ENCODE peak calls at places on chromosomes 13 and 19, in seven cellular contexts. One of them, this sample, is unnamed.

GRCh38 chr19:13208131-13208963 is 58.1 kb downstream of the IER2 start:
- DNase-seq in MM.1S: peak
- DNase-seq in IMR-90: peak
- DNase-seq in mammary epithelial cell: no peak
- DNase-seq in fibroblast of lung: peak
- DNase-seq in HCT116: no peak
- DNase-seq in neuronal stem cell: no peak
- DNase-seq in this sample: no peak

GRCh38 chr19:43699506-43700367 is 16.1 kb upstream of the IRGC start:
- DNase-seq in MM.1S: no peak
- DNase-seq in IMR-90: peak
- DNase-seq in mammary epithelial cell: no peak
- DNase-seq in fibroblast of lung: peak
- DNase-seq in HCT116: no peak
- DNase-seq in neuronal stem cell: peak
- DNase-seq in this sample: no peak

GRCh38 chr13:25171517-25172302 is at the start of gene AMER2:
- DNase-seq in MM.1S: no peak
- DNase-seq in IMR-90: no peak
- DNase-seq in mammary epithelial cell: no peak
- DNase-seq in fibroblast of lung: peak
- DNase-seq in HCT116: no peak
- DNase-seq in neuronal stem cell: peak
- DNase-seq in this sample: no peak

GRCh38 chr13:51230473-51231105 is 8.4 kb downstream of the FAM124A start:
- DNase-seq in MM.1S: no peak
- DNase-seq in IMR-90: peak
- DNase-seq in mammary epithelial cell: no peak
- DNase-seq in fibroblast of lung: peak
- DNase-seq in HCT116: no peak
- DNase-seq in neuronal stem cell: no peak
- DNase-seq in this sample: no peak

GRCh38 chr13:20709369-20709768 is 5.9 kb downstream of the IL17D start:
- DNase-seq in MM.1S: no peak
- DNase-seq in IMR-90: no peak
- DNase-seq in mammary epithelial cell: no peak
- DNase-seq in fibroblast of lung: no peak
- DNase-seq in HCT116: no peak
- DNase-seq in neuronal stem cell: no peak
- DNase-seq in this sample: no peak

GRCh38 chr13:43261018-43261417 is 237.6 kb downstream of the DNAJC15 start:
- DNase-seq in MM.1S: no peak
- DNase-seq in IMR-90: peak
- DNase-seq in mammary epithelial cell: peak
- DNase-seq in fibroblast of lung: peak
- DNase-seq in HCT116: no peak
- DNase-seq in neuronal stem cell: no peak
- DNase-seq in this sample: no peak

GRCh38 chr13:85661639-85662038 is 137.6 kb downstream of the SLITRK6 start:
- DNase-seq in MM.1S: no peak
- DNase-seq in IMR-90: no peak
- DNase-seq in mammary epithelial cell: no peak
- DNase-seq in fibroblast of lung: no peak
- DNase-seq in HCT116: no peak
- DNase-seq in neuronal stem cell: no peak
- DNase-seq in this sample: no peak

GRCh38 chr13:112722433-112723250 is 32.8 kb downstream of the ATP11A start:
- DNase-seq in MM.1S: no peak
- DNase-seq in IMR-90: peak
- DNase-seq in mammary epithelial cell: peak
- DNase-seq in fibroblast of lung: peak
- DNase-seq in HCT116: peak
- DNase-seq in neuronal stem cell: no peak
- DNase-seq in this sample: peak

GRCh38 chr13:114043421-114044053 is 69.7 kb upstream of the C13orf46 start:
- DNase-seq in MM.1S: no peak
- DNase-seq in IMR-90: peak
- DNase-seq in mammary epithelial cell: no peak
- DNase-seq in fibroblast of lung: peak
- DNase-seq in HCT116: no peak
- DNase-seq in neuronal stem cell: peak
- DNase-seq in this sample: peak

GRCh38 chr13:69458013-69458412 is 649.6 kb upstream of the ATXN8OS start:
- DNase-seq in MM.1S: no peak
- DNase-seq in IMR-90: no peak
- DNase-seq in mammary epithelial cell: no peak
- DNase-seq in fibroblast of lung: no peak
- DNase-seq in HCT116: no peak
- DNase-seq in neuronal stem cell: no peak
- DNase-seq in this sample: no peak

GRCh38 chr19:632228-633067 is 889 bp downstream of the POLRMT start:
- DNase-seq in MM.1S: peak
- DNase-seq in IMR-90: peak
- DNase-seq in mammary epithelial cell: peak
- DNase-seq in fibroblast of lung: peak
- DNase-seq in HCT116: no peak
- DNase-seq in neuronal stem cell: peak
- DNase-seq in this sample: peak

GRCh38 chr13:33782631-33783030 is 35.3 kb upstream of the RFC3 start:
- DNase-seq in MM.1S: no peak
- DNase-seq in IMR-90: no peak
- DNase-seq in mammary epithelial cell: no peak
- DNase-seq in fibroblast of lung: no peak
- DNase-seq in HCT116: no peak
- DNase-seq in neuronal stem cell: no peak
- DNase-seq in this sample: no peak

GRCh38 chr19:15264061-15264932 is 32.0 kb upstream of the EPHX3 start:
- DNase-seq in MM.1S: peak
- DNase-seq in IMR-90: peak
- DNase-seq in mammary epithelial cell: peak
- DNase-seq in fibroblast of lung: peak
- DNase-seq in HCT116: peak
- DNase-seq in neuronal stem cell: peak
- DNase-seq in this sample: peak

GRCh38 chr13:113584205-113584869 is at the start of gene TFDP1:
- DNase-seq in MM.1S: peak
- DNase-seq in IMR-90: peak
- DNase-seq in mammary epithelial cell: peak
- DNase-seq in fibroblast of lung: peak
- DNase-seq in HCT116: peak
- DNase-seq in neuronal stem cell: peak
- DNase-seq in this sample: peak

GRCh38 chr13:36282818-36283432 is 14.7 kb downstream of the CCDC169 start:
- DNase-seq in MM.1S: peak
- DNase-seq in IMR-90: peak
- DNase-seq in mammary epithelial cell: peak
- DNase-seq in fibroblast of lung: peak
- DNase-seq in HCT116: peak
- DNase-seq in neuronal stem cell: peak
- DNase-seq in this sample: peak

GRCh38 chr13:40026174-40026585 is 370.7 kb downstream of the COG6 start:
- DNase-seq in MM.1S: peak
- DNase-seq in IMR-90: peak
- DNase-seq in mammary epithelial cell: peak
- DNase-seq in fibroblast of lung: no peak
- DNase-seq in HCT116: no peak
- DNase-seq in neuronal stem cell: no peak
- DNase-seq in this sample: no peak

GRCh38 chr19:7004313-7004931 is 16.8 kb downstream of the MBD3L2B start:
- DNase-seq in MM.1S: peak
- DNase-seq in IMR-90: peak
- DNase-seq in mammary epithelial cell: no peak
- DNase-seq in fibroblast of lung: peak
- DNase-seq in HCT116: peak
- DNase-seq in neuronal stem cell: no peak
- DNase-seq in this sample: peak

GRCh38 chr13:97188207-97188606 is 33.9 kb upstream of the MBNL2 start:
- DNase-seq in MM.1S: peak
- DNase-seq in IMR-90: no peak
- DNase-seq in mammary epithelial cell: no peak
- DNase-seq in fibroblast of lung: no peak
- DNase-seq in HCT116: no peak
- DNase-seq in neuronal stem cell: no peak
- DNase-seq in this sample: no peak

GRCh38 chr19:4007836-4008539 is 452 bp downstream of the PIAS4 start:
- DNase-seq in MM.1S: peak
- DNase-seq in IMR-90: no peak
- DNase-seq in mammary epithelial cell: no peak
- DNase-seq in fibroblast of lung: no peak
- DNase-seq in HCT116: no peak
- DNase-seq in neuronal stem cell: peak
- DNase-seq in this sample: peak

GRCh38 chr19:1496714-1497577 is 6.0 kb downstream of the REEP6 start:
- DNase-seq in MM.1S: no peak
- DNase-seq in IMR-90: no peak
- DNase-seq in mammary epithelial cell: no peak
- DNase-seq in fibroblast of lung: no peak
- DNase-seq in HCT116: no peak
- DNase-seq in neuronal stem cell: no peak
- DNase-seq in this sample: no peak

GRCh38 chr19:34217952-34218817 is 36.2 kb upstream of the GARRE1 start:
- DNase-seq in MM.1S: no peak
- DNase-seq in IMR-90: peak
- DNase-seq in mammary epithelial cell: peak
- DNase-seq in fibroblast of lung: peak
- DNase-seq in HCT116: no peak
- DNase-seq in neuronal stem cell: no peak
- DNase-seq in this sample: no peak

GRCh38 chr19:58519087-58519354 is 589 bp downstream of the ZBTB45 start:
- DNase-seq in MM.1S: peak
- DNase-seq in IMR-90: peak
- DNase-seq in mammary epithelial cell: peak
- DNase-seq in fibroblast of lung: peak
- DNase-seq in HCT116: no peak
- DNase-seq in neuronal stem cell: peak
- DNase-seq in this sample: peak

GRCh38 chr13:100525453-100526298 is 62.9 kb downstream of the GGACT start:
- DNase-seq in MM.1S: no peak
- DNase-seq in IMR-90: no peak
- DNase-seq in mammary epithelial cell: no peak
- DNase-seq in fibroblast of lung: no peak
- DNase-seq in HCT116: no peak
- DNase-seq in neuronal stem cell: no peak
- DNase-seq in this sample: peak

GRCh38 chr19:55278391-55279135 is 1.3 kb downstream of the HSPBP1 start:
- DNase-seq in MM.1S: no peak
- DNase-seq in IMR-90: no peak
- DNase-seq in mammary epithelial cell: no peak
- DNase-seq in fibroblast of lung: no peak
- DNase-seq in HCT116: no peak
- DNase-seq in neuronal stem cell: no peak
- DNase-seq in this sample: no peak

GRCh38 chr13:49958321-49958720 is 22.2 kb upstream of the SPRYD7 start:
- DNase-seq in MM.1S: no peak
- DNase-seq in IMR-90: peak
- DNase-seq in mammary epithelial cell: peak
- DNase-seq in fibroblast of lung: no peak
- DNase-seq in HCT116: no peak
- DNase-seq in neuronal stem cell: no peak
- DNase-seq in this sample: no peak

GRCh38 chr19:13068064-13068807 is 34.4 kb downstream of the LYL1 start:
- DNase-seq in MM.1S: no peak
- DNase-seq in IMR-90: no peak
- DNase-seq in mammary epithelial cell: no peak
- DNase-seq in fibroblast of lung: no peak
- DNase-seq in HCT116: no peak
- DNase-seq in neuronal stem cell: no peak
- DNase-seq in this sample: no peak

GRCh38 chr13:111521030-111521429 is 200.6 kb downstream of the TEX29 start:
- DNase-seq in MM.1S: no peak
- DNase-seq in IMR-90: no peak
- DNase-seq in mammary epithelial cell: no peak
- DNase-seq in fibroblast of lung: no peak
- DNase-seq in HCT116: no peak
- DNase-seq in neuronal stem cell: no peak
- DNase-seq in this sample: no peak

GRCh38 chr13:74825170-74825948 is 656.6 kb downstream of the TBC1D4 start:
- DNase-seq in MM.1S: no peak
- DNase-seq in IMR-90: peak
- DNase-seq in mammary epithelial cell: peak
- DNase-seq in fibroblast of lung: peak
- DNase-seq in HCT116: no peak
- DNase-seq in neuronal stem cell: peak
- DNase-seq in this sample: no peak

GRCh38 chr13:95002968-95003813 is 290.8 kb upstream of the SOX21 start:
- DNase-seq in MM.1S: no peak
- DNase-seq in IMR-90: no peak
- DNase-seq in mammary epithelial cell: no peak
- DNase-seq in fibroblast of lung: no peak
- DNase-seq in HCT116: no peak
- DNase-seq in neuronal stem cell: peak
- DNase-seq in this sample: no peak
- H2AFZ ChIP-seq in MM.1S: no peak
- H2AFZ ChIP-seq in IMR-90: peak
- H2AFZ ChIP-seq in mammary epithelial cell: peak
- H2AFZ ChIP-seq in fibroblast of lung: no peak
- H2AFZ ChIP-seq in HCT116: no peak
- H2AFZ ChIP-seq in neuronal stem cell: peak
- H2AFZ ChIP-seq in this sample: no peak

GRCh38 chr19:11265177-11265784 is 3.0 kb upstream of the DOCK6 start:
- DNase-seq in MM.1S: no peak
- DNase-seq in IMR-90: no peak
- DNase-seq in mammary epithelial cell: no peak
- DNase-seq in fibroblast of lung: no peak
- DNase-seq in HCT116: no peak
- DNase-seq in neuronal stem cell: no peak
- DNase-seq in this sample: no peak
- H2AFZ ChIP-seq in MM.1S: no peak
- H2AFZ ChIP-seq in IMR-90: no peak
- H2AFZ ChIP-seq in mammary epithelial cell: peak
- H2AFZ ChIP-seq in fibroblast of lung: no peak
- H2AFZ ChIP-seq in HCT116: no peak
- H2AFZ ChIP-seq in neuronal stem cell: no peak
- H2AFZ ChIP-seq in this sample: no peak

GRCh38 chr13:41610426-41610825 is 153.1 kb downstream of the RGCC start:
- DNase-seq in MM.1S: no peak
- DNase-seq in IMR-90: peak
- DNase-seq in mammary epithelial cell: peak
- DNase-seq in fibroblast of lung: peak
- DNase-seq in HCT116: no peak
- DNase-seq in neuronal stem cell: no peak
- DNase-seq in this sample: peak
- H2AFZ ChIP-seq in MM.1S: no peak
- H2AFZ ChIP-seq in IMR-90: peak
- H2AFZ ChIP-seq in mammary epithelial cell: peak
- H2AFZ ChIP-seq in fibroblast of lung: no peak
- H2AFZ ChIP-seq in HCT116: no peak
- H2AFZ ChIP-seq in neuronal stem cell: no peak
- H2AFZ ChIP-seq in this sample: no peak

GRCh38 chr13:65719831-65720230 is 1510.3 kb downstream of the PCDH9 start:
- DNase-seq in MM.1S: no peak
- DNase-seq in IMR-90: no peak
- DNase-seq in mammary epithelial cell: no peak
- DNase-seq in fibroblast of lung: no peak
- DNase-seq in HCT116: no peak
- DNase-seq in neuronal stem cell: no peak
- DNase-seq in this sample: no peak
- H2AFZ ChIP-seq in MM.1S: no peak
- H2AFZ ChIP-seq in IMR-90: no peak
- H2AFZ ChIP-seq in mammary epithelial cell: no peak
- H2AFZ ChIP-seq in fibroblast of lung: no peak
- H2AFZ ChIP-seq in HCT116: no peak
- H2AFZ ChIP-seq in neuronal stem cell: no peak
- H2AFZ ChIP-seq in this sample: no peak

This sample was measured in HepG2.